ENCODE peak calls at places on chromosome 12, in five cellular contexts. M, H, L, P and U are unnamed samples.
A peak's percentile ranks its signal among the peaks of the same experiment; 100 is the strongest.

GRCh38 chr12:122090759-122091535 is 12.4 kb downstream of the MLXIP start:
- DNase-seq in M (peak; percentile 68), P (no peak), L (no peak), H (peak; percentile 86), U (no peak)

GRCh38 chr12:90028620-90029051 is 320.0 kb upstream of the ATP2B1 start:
- DNase-seq in L (no peak), M (no peak), P (no peak), H (no peak), U (no peak)

GRCh38 chr12:8088574-8088973 is 6.5 kb downstream of the NECAP1 start:
- DNase-seq in L (no peak), M (no peak), P (no peak), H (no peak), U (no peak)

GRCh38 chr12:79531547-79531946 is 159.2 kb downstream of the PAWR start:
- DNase-seq in L (no peak), M (no peak), H (peak; percentile 41), P (no peak), U (no peak)

GRCh38 chr12:119061208-119061796 is 80.0 kb downstream of the SRRM4 start:
- DNase-seq in H (peak; percentile 53), L (peak; percentile 14), P (peak; percentile 30), M (no peak), U (no peak)

GRCh38 chr12:28172434-28173030 is 17.7 kb upstream of the CCDC91 start:
- DNase-seq in P (no peak), M (no peak), H (peak; percentile 73), L (no peak), U (peak; percentile 7)

GRCh38 chr12:90027889-90028570 is 319.4 kb upstream of the ATP2B1 start:
- DNase-seq in M (no peak), L (no peak), H (no peak), P (no peak), U (no peak)

GRCh38 chr12:111359231-111359913 is 9.5 kb downstream of the PHETA1 start:
- DNase-seq in L (no peak), M (no peak), P (no peak), H (no peak), U (no peak)

GRCh38 chr12:106096376-106096775 is 42.4 kb downstream of the NUAK1 start:
- DNase-seq in P (peak; percentile 82), L (peak; percentile 74), M (peak; percentile 56), H (peak; percentile 72), U (no peak)

GRCh38 chr12:115404761-115405470 is 720.9 kb upstream of the TBX3 start:
- DNase-seq in M (no peak), H (peak; percentile 35), L (no peak), P (no peak), U (peak; percentile 28)

GRCh38 chr12:122866950-122867607 is 28.8 kb downstream of the VPS37B start:
- DNase-seq in L (no peak), H (no peak), P (no peak), M (no peak), U (no peak)

GRCh38 chr12:13179159-13180074 is 17.1 kb upstream of the EMP1 start:
- DNase-seq in L (no peak), M (peak; percentile 86), P (peak; percentile 12), H (peak; percentile 39), U (peak; percentile 59)

GRCh38 chr12:124588689-124589318 is 21.4 kb upstream of the NCOR2 start:
- DNase-seq in M (peak; percentile 56), L (peak; percentile 77), H (no peak), P (no peak), U (peak; percentile 61)

GRCh38 chr12:27771470-27772327 is 8.3 kb upstream of the KLHL42 start:
- DNase-seq in H (no peak), M (no peak), P (no peak), L (no peak), U (no peak)

GRCh38 chr12:15996948-15997347 is 85.8 kb downstream of the DERA start:
- DNase-seq in H (no peak), M (no peak), P (no peak), L (no peak), U (no peak)

GRCh38 chr12:6552140-6552551 is 3.7 kb downstream of the IFFO1 start:
- DNase-seq in P (no peak), L (no peak), H (no peak), M (peak; percentile 62), U (no peak)

GRCh38 chr12:48002179-48002601 is 2.1 kb downstream of the COL2A1 start:
- DNase-seq in H (no peak), L (no peak), P (no peak), M (no peak), U (no peak)

GRCh38 chr12:79911889-79912656 is 22.8 kb downstream of the PPP1R12A start:
- DNase-seq in P (no peak), M (no peak), L (no peak), H (peak; percentile 27), U (no peak)

GRCh38 chr12:113260636-113261300 is 39.5 kb downstream of the TPCN1 start:
- DNase-seq in H (no peak), L (no peak), M (no peak), P (no peak), U (no peak)

GRCh38 chr12:113259499-113259953 is 38.3 kb downstream of the TPCN1 start:
- DNase-seq in H (no peak), L (peak; percentile 91), M (peak; percentile 88), P (no peak), U (no peak)

GRCh38 chr12:113261847-113262470 is 40.7 kb downstream of the TPCN1 start:
- DNase-seq in M (no peak), H (no peak), P (no peak), L (no peak), U (no peak)

GRCh38 chr12:113257564-113257963 is 36.3 kb downstream of the TPCN1 start:
- DNase-seq in L (no peak), P (no peak), H (no peak), M (no peak), U (no peak)

GRCh38 chr12:113260127-113260526 is 38.9 kb downstream of the TPCN1 start:
- DNase-seq in P (no peak), H (no peak), L (no peak), M (no peak), U (no peak)
- TF ChIP-seq POLR2A in P (no peak), H (no peak), L (no peak), M (no peak), U (no peak)

DNA sequence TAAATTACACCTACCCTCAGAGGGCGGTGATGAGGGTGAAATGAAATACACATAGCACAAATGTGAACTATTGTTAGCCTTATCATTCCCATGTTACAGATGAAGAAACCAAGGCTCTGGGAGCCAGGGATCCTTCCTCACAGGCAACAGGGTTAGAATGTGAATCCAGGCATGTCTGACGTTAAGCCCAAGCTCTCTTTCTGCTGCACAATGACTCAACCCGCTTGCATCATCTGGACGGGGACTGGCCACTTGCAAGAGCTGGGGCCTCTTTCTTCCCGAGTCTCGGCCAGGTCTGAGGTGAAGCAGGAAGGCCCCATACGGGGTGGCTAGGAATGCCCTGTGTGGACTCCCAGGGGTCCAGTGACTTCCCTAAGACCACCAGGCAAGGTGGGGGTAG is 105.2 kb downstream of the RBM19 start:
- DNase-seq in M (no peak), L (no peak), H (peak; percentile 71), P (no peak), U (peak; percentile 96)
- TF ChIP-seq POLR2A in M (no peak), L (no peak), H (no peak), P (no peak), U (no peak)

GRCh38 chr12:75480469-75480949 is at the start of gene GLIPR1:
- DNase-seq in P (peak; percentile 56), M (peak; percentile 85), H (peak; percentile 86), L (peak; percentile 67), U (peak; percentile 42)
- TF ChIP-seq POLR2A in P (peak; percentile 27), M (peak; percentile 64), H (peak; percentile 37), L (no peak), U (no peak)

DNA sequence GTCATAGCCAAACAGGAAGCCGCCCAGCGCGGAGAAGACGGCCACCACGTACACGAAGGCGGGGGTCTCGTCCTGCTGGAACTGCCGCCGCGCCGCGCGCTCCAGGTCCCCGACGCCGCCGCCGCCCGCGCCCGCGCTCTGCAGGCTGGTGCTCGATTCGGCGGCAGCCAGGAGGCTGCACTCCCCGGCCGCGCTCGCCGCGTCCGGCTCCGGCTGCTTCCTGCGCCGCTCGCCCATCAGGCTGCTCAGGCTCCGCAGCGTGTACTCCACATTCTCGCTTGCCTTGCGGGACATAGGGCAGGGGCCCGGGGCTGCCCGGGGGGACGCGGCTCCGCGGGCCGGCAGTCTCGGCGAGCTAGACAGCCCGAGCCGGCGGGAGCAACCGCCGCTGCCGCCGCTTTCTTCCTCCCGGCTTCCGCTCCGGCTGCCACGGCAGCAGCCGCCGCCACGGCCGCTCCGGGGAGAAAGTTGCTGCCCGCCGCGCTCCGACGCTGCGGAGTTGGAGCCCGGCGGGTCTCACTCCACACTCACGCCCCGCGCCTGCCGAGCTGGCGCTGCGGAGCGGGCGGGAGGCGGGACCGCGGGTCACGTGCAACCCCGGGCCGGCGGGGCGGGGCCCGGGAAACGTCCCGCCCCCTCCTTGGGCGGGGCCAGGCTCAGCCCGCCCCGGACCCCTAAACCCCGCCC is at the start of gene SLC2A13:
- DNase-seq in H (peak; percentile 71), M (peak; percentile 66), P (peak; percentile 68), L (peak; percentile 63), U (peak; percentile 61)
- TF ChIP-seq POLR2A in H (peak; percentile 76), M (peak; percentile 71), P (peak; percentile 77), L (no peak), U (peak; percentile 83)

GRCh38 chr12:53184828-53185227 is 4.1 kb upstream of the CSAD start:
- DNase-seq in L (no peak), H (no peak), M (no peak), P (no peak), U (no peak)

GRCh38 chr12:53186745-53187144 is 6.0 kb upstream of the CSAD start:
- DNase-seq in P (no peak), M (no peak), L (no peak), H (no peak), U (no peak)

GRCh38 chr12:53185582-53186153 is 4.9 kb upstream of the CSAD start:
- DNase-seq in L (no peak), M (no peak), P (no peak), H (no peak), U (no peak)

GRCh38 chr12:53190108-53190729 is 9.5 kb upstream of the CSAD start:
- DNase-seq in H (peak; percentile 73), L (no peak), P (peak; percentile 43), M (peak; percentile 57), U (peak; percentile 78)

DNA sequence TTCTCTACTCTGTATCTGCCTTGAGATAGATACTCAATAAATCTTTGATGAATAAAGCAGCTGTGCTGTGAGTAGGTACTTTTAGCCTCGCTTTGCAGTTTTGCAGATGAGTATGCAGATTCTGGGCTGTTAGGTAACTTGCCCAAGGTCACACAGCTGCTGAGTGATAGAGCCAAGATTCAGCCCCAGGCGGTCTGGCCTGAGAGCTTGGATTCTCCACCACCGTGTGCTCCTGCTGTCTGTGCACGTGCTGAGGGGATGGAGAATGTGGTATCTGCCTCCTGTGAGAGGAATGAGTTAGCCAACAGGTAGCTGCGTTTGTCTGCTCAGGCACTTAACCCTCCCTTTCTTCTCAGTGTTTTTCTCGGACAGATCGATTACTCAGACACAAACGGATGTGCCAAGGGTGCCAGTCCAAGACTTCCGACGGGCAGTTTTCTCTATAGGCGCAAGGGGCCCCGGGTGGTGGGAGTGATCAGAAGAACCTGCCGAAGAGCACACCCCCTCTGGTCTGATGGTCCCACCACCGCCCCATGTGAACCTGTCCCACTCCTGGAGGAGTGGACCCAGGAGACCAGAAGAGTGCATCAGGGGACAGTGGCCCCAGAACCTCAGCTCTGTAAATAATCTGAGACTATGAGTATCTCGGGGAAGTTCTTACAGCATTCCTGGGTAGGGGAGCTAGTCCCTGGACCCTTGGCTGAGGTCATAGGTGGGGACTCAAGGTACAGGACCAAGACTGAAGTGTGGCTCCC is 6.6 kb upstream of the CSAD start:
- DNase-seq in M (no peak), L (no peak), P (no peak), H (no peak), U (no peak)
- TF ChIP-seq POLR2A in M (no peak), L (no peak), P (no peak), H (no peak), U (no peak)

GRCh38 chr12:108226866-108227265 is 97.8 kb downstream of the WSCD2 start:
- DNase-seq in M (no peak), H (no peak), P (no peak), L (no peak), U (no peak)
- TF ChIP-seq POLR2A in M (no peak), H (no peak), P (no peak), L (no peak), U (no peak)